ENCODE peak calls at places on chromosomes 4 and X, in seven cellular contexts. B is testis, N is neural progenitor cell, Z is endothelial cell of umbilical vein, S is fibroblast of lung, U is uterus, H is suprapubic skin. W is an unnamed sample. For H3K4me1, the result is how much of the 10 kb centered on the place peaks cover.

GRCh38 chrX:50920132-50920531 is 9.6 kb downstream of the BMP15 start:
- DNase-seq in B (no peak), N (peak), Z (peak), S (peak), U (no peak), H (no peak), W (no peak)

GRCh38 chr4:133270021-133270570 is 121.0 kb downstream of the PCDH10 start:
- DNase-seq in B (no peak), N (no peak), Z (no peak), S (peak), U (no peak), H (no peak), W (no peak)

GRCh38 chrX:7132335-7133035 is 15.0 kb upstream of the STS start:
- DNase-seq in B (peak), N (peak), Z (peak), S (peak), U (no peak), H (no peak), W (no peak)

GRCh38 chrX:113929004-113929403 is 654.9 kb upstream of the HTR2C start:
- DNase-seq in B (peak), N (peak), Z (peak), S (peak), U (no peak), H (no peak), W (no peak)

GRCh38 chr4:110165382-110166285 is 32.8 kb downstream of the ELOVL6 start:
- DNase-seq in B (no peak), N (peak), Z (peak), S (peak), U (no peak), H (no peak), W (no peak)

GRCh38 chr4:5467111-5467510 is 241.2 kb downstream of the EVC2 start:
- DNase-seq in B (no peak), N (no peak), Z (no peak), S (no peak), U (no peak), H (peak), W (no peak)

GRCh38 chr4:52658671-52659015 is 458 bp downstream of the USP46 start:
- DNase-seq in B (no peak), N (no peak), Z (peak), S (no peak), U (peak), H (no peak), W (no peak)

GRCh38 chr4:175091649-175092048 is 173.5 kb downstream of the ADAM29 start:
- DNase-seq in B (no peak), N (no peak), Z (no peak), S (no peak), U (no peak), H (no peak), W (no peak)

GRCh38 chr4:53508446-53508845 is 82.8 kb downstream of the LNX1 start:
- DNase-seq in B (no peak), N (no peak), Z (no peak), S (peak), U (no peak), H (no peak), W (no peak)

GRCh38 chr4:147723316-147723715 is 8.6 kb upstream of the ARHGAP10 start:
- DNase-seq in B (no peak), N (no peak), Z (no peak), S (no peak), U (peak), H (no peak), W (no peak)

GRCh38 chr4:140427104-140427918 is at the start of gene CLGN:
- DNase-seq in B (peak), N (peak), Z (peak), S (peak), U (peak), H (no peak), W (no peak)

GRCh38 chr4:37717575-37717974 is 31.4 kb upstream of the RELL1 start:
- DNase-seq in B (no peak), N (no peak), Z (no peak), S (peak), U (no peak), H (no peak), W (no peak)

GRCh38 chrX:1528884-1529203 is 8.1 kb downstream of the P2RY8 start:
- DNase-seq in B (no peak), N (no peak), Z (no peak), S (no peak), U (no peak), H (no peak), W (no peak)

GRCh38 chrX:154712781-154713391 is 38.0 kb downstream of the GAB3 start:
- DNase-seq in B (no peak), N (no peak), Z (peak), S (peak), U (no peak), H (no peak), W (no peak)

GRCh38 chrX:103629295-103630170 is 758 bp downstream of the TCEAL1 start:
- DNase-seq in B (peak), N (peak), Z (peak), S (peak), U (peak), H (peak), W (no peak)

GRCh38 chrX:131741103-131741581 is 197.3 kb downstream of the OR13H1 start:
- DNase-seq in B (no peak), N (no peak), Z (no peak), S (peak), U (peak), H (no peak), W (peak)

GRCh38 chr4:65670331-65671031 is at the start of gene EPHA5:
- DNase-seq in B (peak), N (peak), Z (peak), S (peak), U (peak), H (peak), W (peak)

GRCh38 chrX:123436512-123436911 is 252.4 kb downstream of the GRIA3 start:
- DNase-seq in B (no peak), N (peak), Z (no peak), S (no peak), U (no peak), H (no peak), W (no peak)

GRCh38 chr4:101604976-101605375 is 185.6 kb upstream of the BANK1 start:
- DNase-seq in B (no peak), N (no peak), Z (no peak), S (peak), U (no peak), H (no peak), W (no peak)

GRCh38 chr4:5044341-5044740 is 6.9 kb upstream of the STK32B start:
- DNase-seq in B (no peak), N (no peak), Z (no peak), S (no peak), U (no peak), H (no peak), W (no peak)

GRCh38 chr4:100113732-100114131 is 76.5 kb downstream of the DDIT4L start:
- DNase-seq in B (no peak), N (no peak), Z (no peak), S (no peak), U (no peak), H (no peak), W (no peak)

GRCh38 chr4:79141530-79141929 is 184.3 kb downstream of the NAA11 start:
- DNase-seq in B (no peak), N (peak), Z (no peak), S (peak), U (no peak), H (no peak), W (no peak)

GRCh38 chr4:136637071-136637777 is 895.1 kb downstream of the PCDH18 start:
- DNase-seq in B (peak), N (peak), Z (peak), S (no peak), U (no peak), H (no peak), W (no peak)

GRCh38 chr4:82765134-82765533 is 33.5 kb downstream of the SCD5 start:
- DNase-seq in B (no peak), N (no peak), Z (no peak), S (no peak), U (no peak), H (no peak), W (no peak)

GRCh38 chr4:132333723-132334045 is 815.4 kb upstream of the PCDH10 start:
- DNase-seq in B (no peak), N (no peak), Z (no peak), S (peak), U (no peak), H (no peak), W (no peak)

GRCh38 chr4:38582445-38582844 is 81.6 kb upstream of the KLF3 start:
- DNase-seq in B (no peak), N (no peak), Z (no peak), S (no peak), U (no peak), H (no peak), W (no peak)

GRCh38 chrX:17740137-17741122 is 3.1 kb downstream of the SCML1 start:
- DNase-seq in B (no peak), N (no peak), Z (no peak), S (no peak), U (no peak), H (no peak), W (no peak)

GRCh38 chr4:143358923-143359694 is 22.4 kb downstream of the GAB1 start:
- DNase-seq in B (no peak), N (no peak), Z (peak), S (peak), U (no peak), H (no peak), W (no peak)

GRCh38 chr4:34138385-34138784 is 2105.9 kb downstream of the ARAP2 start:
- DNase-seq in B (no peak), N (no peak), Z (no peak), S (no peak), U (no peak), H (no peak), W (no peak)

GRCh38 chrX:150062292-150063137 is 124.2 kb upstream of the EOLA2 start:
- DNase-seq in B (no peak), N (no peak), Z (peak), S (peak), U (no peak), H (no peak), W (peak)
- H3K4me1 ChIP-seq in B (under half), N (under half), Z (under half), S (under half), U (under half), H (under half), W (under half)

GRCh38 chr4:7046971-7047370 is 3.8 kb downstream of the TADA2B start:
- DNase-seq in B (no peak), N (no peak), Z (no peak), S (no peak), U (no peak), H (no peak), W (no peak)
- H3K4me1 ChIP-seq in B (half or more), N (under half), Z (under half), S (under half), U (under half), H (under half), W (under half)

DNA sequence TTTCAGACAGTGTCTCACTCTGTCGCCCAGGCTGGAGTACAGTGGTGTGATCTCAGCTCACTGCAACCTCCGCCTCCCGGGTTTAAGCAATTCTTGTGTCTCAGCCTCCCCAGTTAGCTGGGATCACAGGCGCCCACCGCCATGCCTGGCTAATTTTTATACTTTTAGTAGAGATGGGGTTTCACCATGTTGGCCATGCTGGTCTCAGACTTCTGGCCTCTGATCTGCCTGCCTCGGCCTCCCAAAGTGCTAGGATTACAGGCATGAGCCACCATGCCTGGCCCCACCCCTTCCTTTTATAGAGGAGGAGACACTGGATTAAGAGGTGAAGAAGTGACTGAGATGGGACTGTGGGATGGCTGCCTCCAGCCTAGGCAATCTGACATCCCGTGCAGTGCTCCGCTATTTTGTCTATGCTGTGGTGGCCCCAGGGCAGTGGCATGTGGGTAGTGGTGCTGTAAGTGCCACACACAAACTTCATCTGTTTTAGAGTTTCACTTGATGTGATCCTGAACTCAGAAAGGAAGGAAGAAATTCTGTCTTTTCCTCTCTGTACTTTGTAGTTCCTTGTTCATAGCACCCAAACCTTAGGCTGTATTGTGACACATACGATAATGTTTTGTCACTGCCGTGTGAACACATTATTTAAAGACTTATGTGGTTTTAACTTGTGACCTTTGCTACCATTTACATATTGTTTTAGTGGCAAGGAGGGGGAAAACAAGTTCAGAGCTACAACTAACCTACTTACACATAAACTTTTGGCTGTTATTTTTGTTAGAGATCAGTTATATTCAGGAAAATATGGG is 48.9 kb downstream of the FNIP2 start:
- DNase-seq in B (no peak), N (no peak), Z (peak), S (peak), U (no peak), H (no peak), W (no peak)
- H3K4me1 ChIP-seq in B (under half), N (under half), Z (under half), S (under half), U (under half), H (under half), W (under half)

DNA sequence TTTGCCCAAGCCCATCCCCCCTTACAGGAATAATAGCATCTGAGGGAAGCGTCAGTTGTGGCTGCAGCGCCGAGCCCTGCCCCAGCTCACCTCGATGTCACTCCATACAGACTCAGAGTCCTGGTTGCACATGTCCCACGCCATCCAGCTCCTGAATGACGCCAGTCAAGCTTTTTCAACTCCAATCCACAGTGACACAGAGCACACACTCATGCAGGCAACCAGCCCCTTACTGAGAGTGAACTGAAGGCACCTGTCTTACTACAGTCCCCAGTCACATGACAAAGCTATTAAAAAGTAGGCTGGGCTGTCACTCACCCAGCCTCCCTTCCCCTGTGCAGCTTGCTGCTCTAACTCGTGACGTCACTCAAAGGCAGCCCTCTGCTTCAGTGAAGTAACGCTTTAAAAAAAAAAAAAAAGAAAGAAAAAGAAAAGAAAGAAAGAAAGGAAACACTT is at the start of gene PPARGC1A:
- DNase-seq in B (peak), N (peak), Z (no peak), S (peak), U (peak), H (no peak), W (no peak)
- H3K4me1 ChIP-seq in B (under half), N (under half), Z (under half), S (under half), U (under half), H (under half), W (under half)

GRCh38 chr4:10094841-10095240 is 21.8 kb downstream of the WDR1 start:
- DNase-seq in B (no peak), N (no peak), Z (no peak), S (no peak), U (no peak), H (no peak), W (no peak)
- H3K4me1 ChIP-seq in B (under half), N (under half), Z (half or more), S (half or more), U (under half), H (half or more), W (half or more)

W was measured in ascending aorta.